ENCODE peak calls at places on chromosomes 6 and 20, in six cellular contexts. L is neural progenitor cell, D is breast epithelium, V is heart left ventricle, Y is cardiac muscle cell, T is GM23338. E is an unnamed sample. For H3K4me1, the result is how much of the 10 kb centered on the place peaks cover.

GRCh38 chr20:34439168-34439567 is 76.1 kb downstream of the ITCH start:
- DNase-seq in L (no peak), D (no peak), V (no peak), Y (no peak), T (no peak), E (no peak)

GRCh38 chr6:43742931-43743632 is 26.9 kb upstream of the VEGFA start:
- DNase-seq in L (no peak), D (no peak), V (no peak), Y (no peak), T (no peak), E (no peak)

GRCh38 chr6:119077643-119078448 is 618 bp downstream of the FAM184A start:
- DNase-seq in L (peak), D (peak), V (peak), Y (peak), T (peak), E (no peak)

GRCh38 chr6:82711992-82712788 is 348.6 kb downstream of the TPBG start:
- DNase-seq in L (no peak), D (no peak), V (no peak), Y (peak), T (no peak), E (no peak)

GRCh38 chr20:43721097-43721428 is 5.7 kb downstream of the GTSF1L start:
- DNase-seq in L (no peak), D (no peak), V (no peak), Y (no peak), T (no peak), E (no peak)

GRCh38 chr20:17653835-17654648 is 28.0 kb downstream of the RRBP1 start:
- DNase-seq in L (no peak), D (no peak), V (no peak), Y (no peak), T (no peak), E (no peak)

GRCh38 chr6:5085638-5086293 is 625 bp downstream of the PPP1R3G start:
- DNase-seq in L (peak), D (no peak), V (peak), Y (peak), T (peak), E (peak)

GRCh38 chr20:45987108-45987780 is 15.2 kb upstream of the ZNF335 start:
- DNase-seq in L (peak), D (peak), V (peak), Y (peak), T (peak), E (no peak)

DNA sequence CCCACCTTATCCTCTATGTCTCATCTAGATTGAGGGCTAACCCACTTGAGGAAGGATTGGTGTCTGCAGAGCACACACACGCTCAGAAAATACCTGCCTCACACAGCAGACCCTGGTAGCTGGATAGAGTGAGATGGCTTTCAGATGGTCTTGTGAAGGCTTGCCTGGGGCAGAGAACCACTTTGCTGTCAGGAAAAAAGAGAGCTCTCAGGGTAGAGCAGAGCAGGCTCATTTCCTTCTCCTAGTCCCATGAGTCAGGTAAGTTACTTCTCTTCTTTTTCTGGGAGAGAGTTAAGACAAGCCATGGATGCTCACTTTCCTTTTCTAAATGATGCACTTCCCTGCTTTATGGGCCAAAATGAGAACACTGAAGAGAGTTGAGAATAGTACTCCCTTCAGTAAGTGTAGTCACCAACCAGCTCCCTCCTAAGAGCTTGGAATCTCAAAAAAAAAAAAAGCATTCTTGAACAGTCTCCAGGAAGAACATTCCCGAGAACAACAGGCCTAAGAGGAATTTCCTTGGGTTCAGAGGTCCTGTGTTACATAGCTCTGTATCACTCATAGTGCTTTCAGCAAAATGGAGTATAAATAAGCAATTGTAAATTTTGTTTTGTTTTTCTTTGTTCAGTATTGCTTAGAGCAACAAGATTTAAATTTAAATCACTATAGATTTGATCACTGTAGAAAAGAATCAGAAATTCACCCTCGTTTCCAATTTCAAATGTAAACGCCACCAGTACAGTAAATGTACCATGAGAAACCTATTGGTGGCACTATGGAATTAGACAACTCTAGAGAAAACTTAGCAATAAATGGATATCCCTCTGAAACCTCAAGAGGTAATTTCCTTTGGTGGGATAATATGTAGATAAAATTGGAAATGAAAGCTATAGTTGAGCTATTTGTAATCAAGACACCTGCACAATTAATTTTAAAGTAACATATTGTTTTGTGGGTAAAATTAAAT is 530.3 kb downstream of the RFPL4B start:
- DNase-seq in L (peak), D (no peak), V (no peak), Y (peak), T (peak), E (peak)
- H3K27ac ChIP-seq in L (no peak), D (no peak), V (no peak), Y (no peak), T (no peak), E (no peak)

DNA sequence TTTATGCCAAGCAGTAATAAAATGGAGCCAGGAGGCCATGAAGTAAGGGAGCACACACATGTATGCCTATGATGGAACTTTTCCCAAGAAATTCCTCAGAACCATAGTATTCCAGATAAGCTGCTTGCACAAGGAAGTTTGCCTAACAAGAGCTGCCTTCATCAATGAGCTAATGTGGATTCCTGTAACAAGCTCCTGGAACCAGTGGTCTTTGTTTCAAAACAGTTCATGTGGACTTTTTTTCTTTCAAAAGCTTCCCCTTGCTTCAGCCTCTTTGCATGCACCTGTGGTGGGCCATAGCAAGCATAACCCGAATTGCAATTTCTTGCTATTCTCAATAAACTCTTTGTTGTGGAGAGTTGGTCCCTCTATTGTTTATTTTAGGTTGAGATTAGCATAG is 359.6 kb downstream of the UTRN start:
- DNase-seq in L (peak), D (no peak), V (no peak), Y (peak), T (peak), E (no peak)
- H3K4me1 ChIP-seq in L (half or more), D (under half), V (under half), Y (under half), T (half or more), E (under half)

DNA sequence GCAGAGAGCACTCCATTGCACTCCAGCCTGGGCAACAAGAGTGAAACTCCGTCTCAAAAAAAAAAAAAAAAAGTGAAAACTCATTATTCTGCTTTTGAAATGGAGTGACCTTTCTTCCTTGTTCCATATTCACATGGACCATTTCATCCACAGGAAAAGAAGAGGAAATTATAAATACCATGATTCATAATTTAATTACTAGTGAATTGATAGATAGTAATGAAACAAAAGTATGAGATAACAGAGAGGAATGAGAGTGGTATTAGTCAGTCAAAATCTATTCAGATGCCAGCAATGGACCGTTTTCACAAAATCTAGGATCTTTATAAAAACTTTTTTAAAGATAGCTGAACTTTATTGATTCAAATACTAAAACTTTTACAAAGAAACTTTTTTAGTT is 443.1 kb upstream of the FLRT3 start:
- DNase-seq in L (no peak), D (no peak), V (no peak), Y (no peak), T (no peak), E (no peak)
- H3K27ac ChIP-seq in L (no peak), D (no peak), V (no peak), Y (no peak), T (no peak), E (no peak)

DNA sequence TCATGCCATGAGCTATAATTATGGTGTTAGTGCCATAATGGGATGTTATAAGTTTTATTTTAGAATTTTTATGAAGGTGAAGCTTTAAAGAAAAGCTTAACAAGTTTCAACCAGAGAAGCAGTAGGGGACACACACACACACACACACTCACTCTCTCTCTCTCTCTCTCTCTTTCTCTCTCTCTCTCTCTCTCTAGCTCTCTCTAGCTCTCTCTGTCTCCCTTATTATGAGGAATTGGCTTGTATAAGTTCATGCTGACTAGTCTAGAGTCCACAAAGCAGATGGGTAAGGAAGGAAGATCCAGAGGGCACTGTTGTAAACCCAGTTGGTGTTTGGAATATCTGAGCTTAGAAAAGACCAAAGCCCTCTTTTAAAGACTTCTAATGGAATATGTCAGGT is 102.4 kb downstream of the QKI start:
- DNase-seq in L (no peak), D (no peak), V (no peak), Y (no peak), T (no peak), E (no peak)
- H3K4me1 ChIP-seq in L (under half), D (under half), V (half or more), Y (half or more), T (under half), E (under half)